ENCODE peak calls at places on chromosomes 11 and 22, in eight cellular contexts. M is IMR-90, W is Calu3, B is thoracic aorta, X is OCI-LY7, C is tibial nerve, S is ovary, J is endothelial cell. N is an unnamed sample.

GRCh38 chr11:3709977-3710376 is 38.8 kb upstream of the CHRNA10 start:
- DNase-seq in M (peak), W (no peak), B (no peak), X (no peak), C (no peak), S (no peak), J (no peak), N (no peak)

GRCh38 chr22:36671398-36671797 is 32.2 kb downstream of the CACNG2 start:
- DNase-seq in M (no peak), W (no peak), B (no peak), X (no peak), C (no peak), S (no peak), J (no peak), N (no peak)

GRCh38 chr11:69383946-69384547 is 90.1 kb downstream of the MYEOV start:
- DNase-seq in M (no peak), W (no peak), B (no peak), X (no peak), C (no peak), S (no peak), J (no peak), N (no peak)

GRCh38 chr11:71948314-71949027 is 19.6 kb downstream of the RNF121 start:
- DNase-seq in M (no peak), W (no peak), B (no peak), X (no peak), C (no peak), S (no peak), J (no peak), N (no peak)

GRCh38 chr11:91433284-91434010 is 791.2 kb upstream of the FAT3 start:
- DNase-seq in M (peak), W (no peak), B (no peak), X (no peak), C (no peak), S (no peak), J (no peak), N (no peak)

GRCh38 chr11:36608491-36609199 is 10.6 kb upstream of the RAG2 start:
- DNase-seq in M (no peak), W (no peak), B (no peak), X (no peak), C (no peak), S (no peak), J (no peak), N (no peak)

GRCh38 chr11:10622957-10623787 is 54.7 kb upstream of the LYVE1 start:
- DNase-seq in M (no peak), W (no peak), B (no peak), X (peak), C (no peak), S (no peak), J (no peak), N (no peak)

GRCh38 chr11:37999171-37999570 is 1401.1 kb upstream of the RAG2 start:
- DNase-seq in M (no peak), W (no peak), B (no peak), X (no peak), C (no peak), S (no peak), J (no peak), N (no peak)

GRCh38 chr22:43433904-43434600 is 22.2 kb downstream of the MPPED1 start:
- DNase-seq in M (no peak), W (no peak), B (no peak), X (no peak), C (no peak), S (no peak), J (no peak), N (no peak)

GRCh38 chr22:40479126-40479800 is 108.9 kb downstream of the SGSM3 start:
- DNase-seq in M (no peak), W (no peak), B (no peak), X (no peak), C (no peak), S (no peak), J (no peak), N (no peak)

GRCh38 chr11:11860103-11860979 is 18.6 kb downstream of the USP47 start:
- DNase-seq in M (peak), W (no peak), B (no peak), X (no peak), C (no peak), S (no peak), J (no peak), N (no peak)

GRCh38 chr11:2529173-2529572 is 84.4 kb downstream of the KCNQ1 start:
- DNase-seq in M (no peak), W (no peak), B (no peak), X (no peak), C (no peak), S (peak), J (no peak), N (peak)

GRCh38 chr11:75133976-75134375 is 16.9 kb upstream of the SLCO2B1 start:
- DNase-seq in M (no peak), W (no peak), B (no peak), X (no peak), C (no peak), S (no peak), J (no peak), N (no peak)

GRCh38 chr11:134101292-134101691 is 32.4 kb downstream of the JAM3 start:
- DNase-seq in M (peak), W (no peak), B (no peak), X (no peak), C (no peak), S (no peak), J (no peak), N (no peak)

GRCh38 chr22:28817919-28818859 is 17.8 kb upstream of the XBP1 start:
- DNase-seq in M (no peak), W (peak), B (no peak), X (peak), C (no peak), S (no peak), J (no peak), N (no peak)

GRCh38 chr11:60785136-60785535 is at the start of gene MS4A10:
- DNase-seq in M (no peak), W (no peak), B (no peak), X (no peak), C (no peak), S (no peak), J (no peak), N (no peak)

GRCh38 chr22:43277987-43278601 is 65.1 kb downstream of the SCUBE1 start:
- DNase-seq in M (no peak), W (peak), B (no peak), X (no peak), C (no peak), S (no peak), J (no peak), N (no peak)

GRCh38 chr22:45105281-45105700 is 58.4 kb upstream of the NUP50 start:
- DNase-seq in M (peak), W (peak), B (no peak), X (no peak), C (no peak), S (no peak), J (no peak), N (no peak)

GRCh38 chr22:45101828-45102227 is 61.9 kb upstream of the NUP50 start:
- DNase-seq in M (peak), W (peak), B (no peak), X (peak), C (peak), S (peak), J (peak), N (peak)

GRCh38 chr22:45104313-45104712 is 59.4 kb upstream of the NUP50 start:
- DNase-seq in M (no peak), W (no peak), B (no peak), X (no peak), C (no peak), S (no peak), J (no peak), N (no peak)

GRCh38 chr22:45103756-45104155 is 60.0 kb upstream of the NUP50 start:
- DNase-seq in M (no peak), W (no peak), B (no peak), X (no peak), C (no peak), S (no peak), J (no peak), N (no peak)

GRCh38 chr22:45102896-45103420 is 60.8 kb upstream of the NUP50 start:
- DNase-seq in M (no peak), W (no peak), B (no peak), X (no peak), C (no peak), S (no peak), J (no peak), N (no peak)
- TF ChIP-seq CTCF in M (no peak), W (no peak), B (no peak), X (no peak), C (no peak), S (no peak), J (no peak), N (no peak)

GRCh38 chr22:48782326-48782725 is 1045.3 kb downstream of the BRD1 start:
- DNase-seq in M (no peak), W (no peak), B (no peak), X (no peak), C (no peak), S (no peak), J (no peak), N (peak)

GRCh38 chr22:48783821-48784266 is 1043.8 kb downstream of the BRD1 start:
- DNase-seq in M (no peak), W (no peak), B (no peak), X (no peak), C (no peak), S (no peak), J (no peak), N (peak)

GRCh38 chr22:48781391-48781790 is 1046.3 kb downstream of the BRD1 start:
- DNase-seq in M (no peak), W (no peak), B (no peak), X (no peak), C (no peak), S (no peak), J (no peak), N (peak)

GRCh38 chr22:48781868-48782267 is 1045.8 kb downstream of the BRD1 start:
- DNase-seq in M (no peak), W (no peak), B (no peak), X (no peak), C (no peak), S (no peak), J (no peak), N (no peak)

GRCh38 chr22:48782817-48783511 is 1044.7 kb downstream of the BRD1 start:
- DNase-seq in M (no peak), W (no peak), B (no peak), X (peak), C (no peak), S (no peak), J (peak), N (peak)
- TF ChIP-seq CTCF in M (no peak), W (no peak), B (no peak), X (peak), C (no peak), S (no peak), J (peak), N (no peak)

GRCh38 chr22:30219049-30219448 is 27.5 kb downstream of the LIF start:
- DNase-seq in M (no peak), W (no peak), B (no peak), X (no peak), C (no peak), S (no peak), J (no peak), N (no peak)
- TF ChIP-seq CTCF in M (peak), W (no peak), B (no peak), X (no peak), C (no peak), S (no peak), J (peak), N (no peak)

GRCh38 chr11:65850217-65851082 is 7.5 kb downstream of the CFL1 start:
- DNase-seq in M (no peak), W (no peak), B (no peak), X (no peak), C (no peak), S (peak), J (no peak), N (no peak)

GRCh38 chr11:65852508-65853248 is 5.3 kb downstream of the CFL1 start:
- DNase-seq in M (no peak), W (no peak), B (no peak), X (no peak), C (no peak), S (peak), J (no peak), N (no peak)

GRCh38 chr11:65851811-65852507 is 6.0 kb downstream of the CFL1 start:
- DNase-seq in M (no peak), W (no peak), B (no peak), X (no peak), C (no peak), S (no peak), J (no peak), N (no peak)

GRCh38 chr11:65849771-65850216 is 8.2 kb downstream of the CFL1 start:
- DNase-seq in M (no peak), W (no peak), B (no peak), X (no peak), C (no peak), S (no peak), J (no peak), N (no peak)

DNA sequence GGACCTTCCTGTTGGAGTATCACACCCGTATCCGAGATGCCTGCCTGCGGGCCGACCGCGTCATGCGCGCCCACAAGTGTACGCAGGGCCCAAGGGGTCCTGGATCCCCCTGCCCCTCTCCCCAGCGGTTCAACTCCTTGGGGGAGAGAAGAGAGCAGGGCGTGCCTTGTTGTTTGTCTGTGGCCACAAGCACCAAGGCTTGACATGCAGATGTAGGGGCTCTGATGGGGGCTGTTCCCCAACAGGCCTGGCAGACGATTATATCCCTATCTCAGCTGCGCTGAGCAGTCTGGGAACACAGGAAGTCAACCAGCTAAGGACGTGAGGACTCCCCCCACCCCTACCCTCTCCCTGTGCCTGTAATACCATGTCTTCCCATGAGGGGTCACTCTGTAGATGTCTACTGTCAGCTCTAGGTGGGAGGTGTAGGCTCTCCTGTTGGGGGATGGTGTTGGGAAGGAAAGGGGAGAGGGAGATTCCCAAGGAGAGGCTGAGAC is 6.8 kb downstream of the CFL1 start:
- DNase-seq in M (no peak), W (no peak), B (no peak), X (no peak), C (no peak), S (no peak), J (no peak), N (no peak)
- TF ChIP-seq CTCF in M (peak), W (peak), B (peak), X (peak), C (peak), S (no peak), J (peak), N (no peak)

GRCh38 chr11:102661040-102661439 is 35.9 kb upstream of the MMP20 start:
- DNase-seq in M (no peak), W (no peak), B (no peak), X (no peak), C (no peak), S (no peak), J (no peak), N (no peak)

GRCh38 chr11:102662607-102663006 is 37.5 kb upstream of the MMP20 start:
- DNase-seq in M (no peak), W (no peak), B (no peak), X (no peak), C (no peak), S (no peak), J (no peak), N (no peak)

GRCh38 chr11:102669664-102670063 is 35.9 kb downstream of the MMP27 start:
- DNase-seq in M (peak), W (no peak), B (no peak), X (no peak), C (no peak), S (no peak), J (no peak), N (no peak)

GRCh38 chr11:102666331-102666957 is 39.1 kb downstream of the MMP27 start:
- DNase-seq in M (peak), W (peak), B (no peak), X (peak), C (peak), S (no peak), J (no peak), N (no peak)

GRCh38 chr11:102664001-102664752 is 39.0 kb upstream of the MMP20 start:
- DNase-seq in M (no peak), W (peak), B (no peak), X (peak), C (no peak), S (no peak), J (peak), N (no peak)
- TF ChIP-seq CTCF in M (peak), W (no peak), B (no peak), X (peak), C (no peak), S (no peak), J (peak), N (no peak)

GRCh38 chr22:45680932-45681700 is 9.5 kb downstream of the ATXN10 start:
- DNase-seq in M (peak), W (no peak), B (no peak), X (no peak), C (no peak), S (no peak), J (no peak), N (no peak)
- TF ChIP-seq CTCF in M (no peak), W (no peak), B (no peak), X (no peak), C (no peak), S (no peak), J (no peak), N (no peak)

DNA sequence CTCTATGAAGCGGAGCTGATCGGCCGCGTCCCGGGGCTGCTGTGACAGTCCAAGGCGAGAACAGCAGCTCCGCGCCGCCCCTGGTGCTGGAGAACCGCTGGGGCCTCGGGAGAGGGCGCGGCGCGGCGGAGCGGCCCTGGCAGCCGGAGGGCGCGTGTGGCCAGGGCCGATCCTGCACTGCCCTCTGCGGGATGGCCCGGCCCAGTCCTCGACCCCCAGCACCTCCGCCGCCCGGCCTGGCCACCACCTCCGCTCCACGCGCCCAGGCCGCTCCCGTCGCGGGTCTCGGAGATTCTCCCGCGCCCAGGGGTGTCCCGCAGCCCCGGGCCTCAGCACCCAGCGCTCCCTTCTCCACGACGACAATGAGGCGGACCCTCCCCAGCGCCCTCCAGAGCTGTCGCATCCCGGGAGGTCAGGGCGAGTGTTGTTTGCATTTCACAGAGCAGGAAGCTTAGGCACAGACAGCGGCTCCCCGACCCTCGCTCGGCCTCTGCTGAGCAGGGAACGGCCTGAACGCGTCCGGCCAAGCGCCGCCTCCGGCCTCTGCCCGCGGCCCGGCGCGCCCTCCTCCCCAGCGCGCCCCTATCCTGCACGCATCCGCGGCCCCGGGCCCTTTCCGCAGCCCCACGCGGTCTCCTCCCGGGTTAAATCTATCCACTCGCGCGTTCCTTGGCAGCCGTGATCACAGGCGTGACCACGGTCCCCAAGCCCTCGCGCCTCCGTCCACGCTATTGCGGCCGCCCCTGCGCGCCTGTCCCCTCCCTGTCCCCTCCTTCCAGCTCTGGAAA is 109.7 kb downstream of the WNT7B start:
- DNase-seq in M (no peak), W (no peak), B (no peak), X (no peak), C (no peak), S (no peak), J (peak), N (no peak)
- TF ChIP-seq CTCF in M (peak), W (no peak), B (peak), X (no peak), C (no peak), S (peak), J (no peak), N (no peak)

DNA sequence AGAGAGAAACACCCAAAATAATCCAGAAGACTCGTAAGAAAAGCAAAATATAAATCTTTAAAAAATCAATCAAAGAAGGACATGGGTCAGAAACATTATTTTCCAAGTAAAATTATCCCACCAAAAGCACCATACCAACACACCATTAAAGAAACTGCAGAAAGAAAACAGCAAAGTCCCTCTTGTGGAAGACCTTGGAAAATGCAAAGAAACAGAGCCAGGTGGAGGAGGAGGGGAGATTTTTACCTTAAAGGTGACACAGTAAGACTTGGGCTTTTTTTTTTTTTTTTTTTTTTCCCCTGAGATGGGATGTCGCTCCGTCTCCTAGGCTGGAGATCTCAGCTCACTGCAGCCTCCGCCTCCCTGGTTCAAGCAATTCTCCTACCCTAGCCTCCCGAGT is 123.8 kb downstream of the LARGE1 start:
- DNase-seq in M (no peak), W (no peak), B (no peak), X (no peak), C (no peak), S (no peak), J (no peak), N (no peak)
- TF ChIP-seq CTCF in M (no peak), W (no peak), B (no peak), X (peak), C (no peak), S (no peak), J (no peak), N (no peak)

GRCh38 chr22:27377501-27377900 is 424.1 kb downstream of the MN1 start:
- DNase-seq in M (no peak), W (no peak), B (no peak), X (no peak), C (no peak), S (no peak), J (no peak), N (no peak)

GRCh38 chr22:27372364-27372763 is 429.2 kb downstream of the MN1 start:
- DNase-seq in M (no peak), W (no peak), B (no peak), X (no peak), C (no peak), S (no peak), J (no peak), N (no peak)

GRCh38 chr22:27370987-27371386 is 430.6 kb downstream of the MN1 start:
- DNase-seq in M (no peak), W (no peak), B (no peak), X (no peak), C (no peak), S (no peak), J (no peak), N (no peak)

GRCh38 chr22:27370281-27370680 is 431.3 kb downstream of the MN1 start:
- DNase-seq in M (no peak), W (no peak), B (no peak), X (peak), C (no peak), S (no peak), J (no peak), N (no peak)

DNA sequence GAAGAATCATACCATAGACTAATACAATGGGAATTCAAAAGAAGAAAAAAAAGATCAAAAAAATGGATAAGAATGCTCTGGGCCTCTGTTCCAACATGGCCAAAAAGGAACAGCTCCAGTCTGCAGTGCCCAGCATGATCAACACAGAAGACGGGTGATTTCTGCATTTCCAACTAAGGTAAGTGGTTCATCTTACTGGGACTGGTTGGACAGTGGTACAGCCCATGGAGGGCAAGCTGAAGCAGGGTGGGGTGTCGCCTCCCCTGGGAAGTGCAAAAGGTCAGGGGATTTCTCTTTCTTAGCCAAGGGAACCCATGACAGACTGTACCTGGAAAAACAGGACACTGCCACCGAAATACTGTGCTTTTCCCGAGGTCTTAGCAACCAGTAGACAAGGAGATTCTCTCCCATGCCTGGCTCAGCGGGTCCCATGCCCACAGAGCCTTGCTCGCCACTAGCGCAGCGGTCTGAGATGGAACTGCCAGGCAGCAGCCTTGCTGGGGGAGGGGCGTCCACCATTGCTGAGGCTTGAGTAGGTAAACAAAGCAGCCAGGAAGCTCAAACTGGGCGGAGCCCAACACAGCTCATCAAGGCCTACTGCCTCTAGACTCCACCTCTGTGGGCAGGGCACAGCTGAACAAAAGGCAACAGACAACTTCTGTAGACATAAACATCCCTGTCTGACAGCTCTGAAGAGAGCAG is 428.4 kb downstream of the MN1 start:
- DNase-seq in M (no peak), W (peak), B (no peak), X (peak), C (no peak), S (no peak), J (peak), N (no peak)
- TF ChIP-seq CTCF in M (no peak), W (no peak), B (no peak), X (no peak), C (no peak), S (no peak), J (no peak), N (no peak)

GRCh38 chr11:125679397-125679796 is 1.2 kb downstream of the ACRV1 start:
- DNase-seq in M (peak), W (no peak), B (no peak), X (peak), C (no peak), S (no peak), J (no peak), N (no peak)
- TF ChIP-seq CTCF in M (peak), W (no peak), B (no peak), X (peak), C (no peak), S (no peak), J (peak), N (no peak)

N was measured in lower leg skin.